ENCODE peak calls at places on chromosome 9, in seven cellular contexts. F, Z, I, P, Y, B and X are unnamed samples.

GRCh38 chr9:111966851-111967250 is 70.2 kb downstream of the UGCG start:
- DNase-seq in Y (no peak), Z (no peak), F (no peak), P (no peak), B (peak; percentile 78), I (no peak), X (no peak)

GRCh38 chr9:96495341-96495740 is 45.4 kb downstream of the HABP4 start:
- DNase-seq in P (no peak), Y (no peak), Z (no peak), I (peak; percentile 82), B (peak; percentile 79), F (no peak), X (no peak)

GRCh38 chr9:69898714-69899209 is 78.1 kb downstream of the CFAP95 start:
- DNase-seq in I (peak; percentile 14), F (no peak), B (peak; percentile 98), Y (no peak), P (no peak), Z (no peak), X (no peak)

GRCh38 chr9:75108571-75108970 is 20.3 kb downstream of the OSTF1 start:
- DNase-seq in I (no peak), F (no peak), Z (no peak), P (no peak), Y (no peak), B (peak; percentile 83), X (peak; percentile 23)

GRCh38 chr9:131627846-131628820 is 82.8 kb downstream of the PRRT1B start:
- DNase-seq in B (peak; percentile 75), P (no peak), Y (no peak), F (no peak), I (no peak), Z (no peak), X (no peak)

GRCh38 chr9:7144265-7145046 is 386.7 kb downstream of the KDM4C start:
- DNase-seq in I (no peak), Z (no peak), F (no peak), B (no peak), P (no peak), Y (no peak), X (no peak)

GRCh38 chr9:134396258-134396742 is 70.0 kb downstream of the RXRA start:
- DNase-seq in P (no peak), Y (peak; percentile 61), Z (no peak), B (no peak), I (no peak), F (no peak), X (no peak)

GRCh38 chr9:108842610-108843295 is 13.0 kb downstream of the ACTL7B start:
- DNase-seq in F (peak; percentile 17), I (no peak), B (peak; percentile 68), Y (no peak), Z (no peak), P (no peak), X (no peak)

GRCh38 chr9:6630502-6631206 is 14.9 kb downstream of the GLDC start:
- DNase-seq in Y (no peak), B (no peak), Z (no peak), P (no peak), I (no peak), F (no peak), X (no peak)